ENCODE peak calls at places on chromosomes 7 and 10, in four cellular contexts. C is CD8-positive, alpha-beta T cell; K is stomach; P is HL-60. J is an unnamed sample.

GRCh38 chr7:135747366-135747765 is 1.2 kb downstream of the FAM180A start:
- DNase-seq in C (no peak), K (no peak), P (no peak), J (no peak)

GRCh38 chr10:89309646-89310045 is 7.8 kb downstream of the IFIT2 start:
- DNase-seq in C (no peak), K (no peak), P (no peak), J (no peak)

GRCh38 chr7:101169110-101169837 is 3.9 kb upstream of the VGF start:
- DNase-seq in C (no peak), K (no peak), P (no peak), J (no peak)

GRCh38 chr10:69419761-69420126 is 3.0 kb upstream of the TACR2 start:
- DNase-seq in C (no peak), K (no peak), P (no peak), J (no peak)

GRCh38 chr7:4797858-4798705 is 22.7 kb downstream of the AP5Z1 start:
- DNase-seq in C (peak), K (peak), P (peak), J (no peak)

GRCh38 chr7:655758-656157 is 70.7 kb upstream of the DNAAF5 start:
- DNase-seq in C (no peak), K (no peak), P (no peak), J (no peak)

GRCh38 chr7:74280985-74281384 is 8.2 kb upstream of the CLIP2 start:
- DNase-seq in C (no peak), K (no peak), P (no peak), J (no peak)

GRCh38 chr7:98795741-98796493 is 73.9 kb downstream of the TMEM130 start:
- DNase-seq in C (no peak), K (no peak), P (no peak), J (no peak)

GRCh38 chr7:116194115-116194514 is 16.2 kb upstream of the TES start:
- DNase-seq in C (no peak), K (no peak), P (no peak), J (no peak)

GRCh38 chr10:109343293-109343692 is 580.0 kb downstream of the XPNPEP1 start:
- DNase-seq in C (no peak), K (no peak), P (no peak), J (peak)

GRCh38 chr10:132059760-132060508 is 5.8 kb upstream of the JAKMIP3 start:
- DNase-seq in C (no peak), K (peak), P (no peak), J (no peak)

GRCh38 chr7:38932509-38933168 is 23.6 kb upstream of the VPS41 start:
- DNase-seq in C (peak), K (peak), P (peak), J (no peak)

GRCh38 chr7:23065974-23066373 is 39.6 kb upstream of the KLHL7 start:
- DNase-seq in C (no peak), K (no peak), P (no peak), J (no peak)

GRCh38 chr10:13844651-13845050 is 257.9 kb downstream of the PRPF18 start:
- DNase-seq in C (no peak), K (no peak), P (no peak), J (no peak)

GRCh38 chr7:12861070-12861469 is 173.6 kb downstream of the ARL4A start:
- DNase-seq in C (no peak), K (peak), P (no peak), J (no peak)

GRCh38 chr7:30549933-30550493 is 44.7 kb upstream of the GARS1 start:
- DNase-seq in C (no peak), K (no peak), P (peak), J (no peak)

GRCh38 chr10:3935141-3935540 is 150.1 kb upstream of the KLF6 start:
- DNase-seq in C (no peak), K (no peak), P (no peak), J (peak)

GRCh38 chr10:114684085-114684821 is 26.2 kb upstream of the ABLIM1 start:
- DNase-seq in C (no peak), K (peak), P (no peak), J (no peak)

GRCh38 chr7:135493362-135493761 is 16.5 kb downstream of the CNOT4 start:
- DNase-seq in C (no peak), K (no peak), P (no peak), J (no peak)

GRCh38 chr7:95491634-95492314 is 6.0 kb downstream of the ASB4 start:
- DNase-seq in C (no peak), K (no peak), P (no peak), J (no peak)

GRCh38 chr10:124053971-124054370 is 39.4 kb downstream of the CHST15 start:
- DNase-seq in C (no peak), K (no peak), P (no peak), J (no peak)

GRCh38 chr10:1160561-1160961 is 104.4 kb downstream of the WDR37 start:
- DNase-seq in C (no peak), K (peak), P (no peak), J (no peak)

GRCh38 chr10:110764378-110764777 is 107.3 kb upstream of the PDCD4 start:
- DNase-seq in C (no peak), K (no peak), P (no peak), J (no peak)

GRCh38 chr10:43417950-43418768 is 9.2 kb upstream of the HNRNPF start:
- DNase-seq in C (no peak), K (no peak), P (peak), J (no peak)

GRCh38 chr7:51019891-51020855 is 237.5 kb upstream of the GRB10 start:
- DNase-seq in C (no peak), K (no peak), P (no peak), J (no peak)

GRCh38 chr10:32055478-32056135 is 618 bp downstream of the KIF5B start:
- DNase-seq in C (peak), K (peak), P (peak), J (no peak)

GRCh38 chr7:102077081-102077480 is 209.6 kb upstream of the SH2B2 start:
- DNase-seq in C (no peak), K (no peak), P (no peak), J (no peak)

GRCh38 chr10:68550747-68551411 is 9.3 kb upstream of the TET1 start:
- DNase-seq in C (peak), K (peak), P (peak), J (peak)

GRCh38 chr7:51456471-51457060 is 140.0 kb upstream of the COBL start:
- DNase-seq in C (no peak), K (no peak), P (no peak), J (no peak)

GRCh38 chr7:100675581-100676350 is 2.2 kb downstream of the GNB2 start:
- DNase-seq in C (peak), K (peak), P (peak), J (peak)

GRCh38 chr7:32476816-32477648 is 13.1 kb downstream of the LSM5 start:
- DNase-seq in C (no peak), K (no peak), P (no peak), J (no peak)

GRCh38 chr7:137691566-137691965 is 155.2 kb downstream of the DGKI start:
- DNase-seq in C (no peak), K (no peak), P (no peak), J (no peak)

GRCh38 chr10:74275755-74276154 is 124.7 kb downstream of the ADK start:
- DNase-seq in C (no peak), K (no peak), P (no peak), J (no peak)

DNA sequence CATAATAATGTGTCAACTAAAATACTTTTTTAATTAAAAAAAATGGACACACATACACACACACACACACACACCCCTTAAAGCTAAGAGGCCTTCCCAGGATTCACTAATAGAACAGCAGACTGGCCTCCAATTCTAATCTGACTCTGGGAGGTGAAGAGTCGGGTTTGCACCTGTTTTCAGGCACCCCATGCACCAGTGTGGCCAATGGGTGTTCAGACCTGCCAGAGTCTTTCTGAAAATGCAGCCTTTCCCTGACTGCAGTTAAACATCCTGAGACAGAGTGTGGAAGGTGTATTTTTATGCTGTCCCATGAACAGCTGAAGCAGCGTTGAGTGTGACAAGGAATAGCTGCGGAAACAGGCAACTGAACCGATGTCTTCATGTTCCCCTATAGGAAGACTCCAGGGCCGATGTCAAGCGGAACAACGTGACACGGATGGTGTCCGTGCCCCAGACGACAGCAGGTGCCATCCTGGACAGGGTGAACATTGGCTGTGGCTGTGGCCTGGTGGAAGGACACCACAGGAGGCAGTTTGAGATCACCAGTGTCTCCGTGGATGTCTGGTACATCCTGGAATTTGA is 74.6 kb upstream of the LYZL2 start:
- DNase-seq in C (no peak), K (no peak), P (no peak), J (no peak)
- H3K4me3 ChIP-seq in C (peak), K (no peak), P (no peak), J (no peak)

GRCh38 chr7:27105161-27106122 is 3.0 kb upstream of the HOXA2 start:
- DNase-seq in C (no peak), K (no peak), P (no peak), J (no peak)

GRCh38 chr7:27106181-27106905 is 3.9 kb upstream of the HOXA2 start:
- DNase-seq in C (no peak), K (no peak), P (no peak), J (no peak)

GRCh38 chr7:27107391-27107900 is 5.0 kb upstream of the HOXA2 start:
- DNase-seq in C (no peak), K (no peak), P (no peak), J (no peak)

GRCh38 chr7:27107901-27108381 is 5.5 kb upstream of the HOXA2 start:
- DNase-seq in C (no peak), K (no peak), P (no peak), J (no peak)

DNA sequence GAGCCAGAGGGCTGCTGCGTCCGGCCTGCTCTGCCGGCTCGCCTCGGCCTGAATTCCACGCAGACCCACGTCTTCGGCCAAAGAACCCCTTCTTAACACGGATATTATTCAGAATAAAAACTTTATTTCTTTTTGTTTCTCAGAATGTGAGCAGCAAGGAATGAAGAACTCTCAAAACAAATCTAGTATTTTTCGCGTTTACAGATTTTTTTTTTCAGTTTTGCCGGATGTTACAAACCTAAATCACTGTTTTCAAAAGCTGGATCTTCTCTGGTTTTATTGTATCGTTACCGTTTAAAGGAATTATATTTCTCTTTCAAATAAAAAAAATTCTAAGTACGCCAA is 4.4 kb upstream of the HOXA2 start:
- DNase-seq in C (no peak), K (no peak), P (no peak), J (no peak)
- H3K4me3 ChIP-seq in C (no peak), K (peak), P (no peak), J (no peak)

DNA sequence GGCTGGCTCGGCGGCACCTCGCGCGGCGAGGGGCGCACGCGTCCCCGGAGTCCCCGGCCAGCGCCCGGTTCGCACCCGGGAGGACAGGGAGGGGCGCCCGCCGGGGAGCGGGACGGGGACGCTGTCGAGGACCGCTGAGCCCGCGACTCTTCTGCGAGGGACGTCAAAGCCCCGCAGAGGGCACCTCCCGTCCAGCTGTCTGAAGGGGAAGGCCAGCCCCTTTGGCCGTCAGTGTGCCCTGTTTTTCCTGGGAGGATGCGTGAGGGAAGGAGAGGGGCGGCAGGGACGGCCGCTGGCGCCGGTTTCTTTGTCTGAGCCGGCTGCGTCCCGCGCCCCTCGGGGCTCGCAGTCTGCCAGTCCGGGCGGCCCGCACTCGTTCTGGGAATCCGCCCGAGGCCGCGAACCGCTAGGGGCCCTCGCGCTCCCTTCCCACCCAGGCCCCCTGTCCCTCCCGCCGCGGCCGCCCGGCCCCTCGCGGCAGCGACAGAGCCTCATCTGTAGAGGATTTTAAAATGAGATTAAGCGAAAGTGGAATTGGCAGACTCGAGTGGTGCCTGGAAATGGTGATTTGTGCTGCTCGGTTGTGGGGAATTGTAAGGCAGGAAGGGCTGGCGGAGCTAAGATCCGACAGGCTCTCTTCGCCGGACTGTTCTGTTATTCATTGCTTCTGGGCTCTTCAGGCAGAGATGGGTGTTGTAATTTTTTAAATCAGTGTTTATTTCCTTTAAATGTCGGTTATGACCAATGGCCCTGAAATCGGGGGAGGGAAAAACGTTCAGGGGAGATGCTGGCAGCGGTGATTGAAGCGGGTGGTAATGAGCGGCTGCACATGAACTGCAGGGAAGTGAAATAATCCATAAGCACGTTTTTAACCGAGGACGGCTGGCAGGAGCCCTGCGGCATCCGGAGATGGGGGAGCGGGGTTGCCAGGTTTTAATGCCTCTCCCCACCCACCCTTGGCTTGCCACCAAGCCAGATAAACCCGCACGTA is 622 bp upstream of the RELN start:
- DNase-seq in C (no peak), K (no peak), P (no peak), J (no peak)
- H3K4me3 ChIP-seq in C (no peak), K (peak), P (no peak), J (peak)

GRCh38 chr10:113121153-113121552 is 171.1 kb downstream of the TCF7L2 start:
- DNase-seq in C (no peak), K (no peak), P (no peak), J (no peak)
- H3K4me3 ChIP-seq in C (no peak), K (no peak), P (no peak), J (no peak)

DNA sequence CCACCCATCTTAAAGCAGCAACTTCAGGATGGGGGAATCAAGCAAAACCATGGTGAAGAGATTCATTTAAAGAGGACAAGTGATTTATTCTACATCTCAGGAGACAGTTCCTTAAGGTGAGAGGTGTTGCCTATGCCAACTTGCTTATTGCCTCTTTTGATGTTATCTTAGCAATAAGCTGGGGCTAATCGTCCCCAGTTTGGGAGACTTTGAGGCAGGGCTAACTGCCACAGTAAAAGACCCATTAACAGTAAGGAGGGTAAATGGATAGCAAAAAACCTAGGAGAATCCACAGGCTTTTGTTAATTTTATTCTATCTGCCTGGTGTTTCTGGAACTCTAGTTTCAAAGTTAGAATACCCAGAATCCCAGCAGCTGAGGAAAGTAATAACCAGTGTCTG is 22.1 kb upstream of the HERPUD2 start:
- DNase-seq in C (no peak), K (no peak), P (no peak), J (no peak)
- H3K4me3 ChIP-seq in C (no peak), K (peak), P (no peak), J (peak)

GRCh38 chr7:55569269-55569663 is 3.0 kb downstream of the VOPP1 start:
- DNase-seq in C (no peak), K (no peak), P (no peak), J (no peak)

GRCh38 chr7:55571534-55572377 is 546 bp downstream of the VOPP1 start:
- DNase-seq in C (peak), K (peak), P (peak), J (no peak)

GRCh38 chr7:55569797-55570196 is 2.5 kb downstream of the VOPP1 start:
- DNase-seq in C (no peak), K (no peak), P (no peak), J (no peak)

GRCh38 chr7:55570939-55571338 is 1.4 kb downstream of the VOPP1 start:
- DNase-seq in C (no peak), K (no peak), P (no peak), J (no peak)

DNA sequence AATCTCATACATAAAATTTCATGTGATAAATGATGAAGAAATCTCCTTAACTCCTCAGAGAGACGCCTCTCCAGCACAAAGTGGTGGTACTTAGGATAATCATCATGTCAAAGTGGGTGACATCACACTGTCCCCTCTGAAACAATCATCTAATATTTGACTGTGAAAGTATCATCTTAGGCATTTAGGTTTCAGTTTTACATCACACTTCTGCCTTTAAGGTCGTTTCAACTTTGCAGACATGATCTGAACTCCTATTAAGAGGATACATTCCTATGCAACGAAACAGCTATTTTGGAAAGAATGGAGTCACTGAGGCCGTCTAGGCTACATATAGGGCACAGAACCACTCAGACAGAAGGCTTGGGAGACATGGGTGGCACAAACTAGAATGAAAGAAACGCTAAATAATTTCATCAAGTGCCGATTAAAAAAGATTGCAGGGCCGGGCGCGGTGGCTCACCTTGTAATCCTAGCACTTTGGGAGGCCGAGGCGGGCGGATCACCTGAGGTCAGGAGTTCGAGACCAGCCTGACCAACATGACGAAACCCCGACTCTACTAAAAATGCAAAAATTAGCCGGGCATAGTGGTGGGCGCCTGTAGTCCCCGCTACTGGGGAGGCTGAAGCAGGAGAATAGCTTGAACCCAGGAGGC is 2.0 kb downstream of the VOPP1 start:
- DNase-seq in C (no peak), K (no peak), P (no peak), J (no peak)
- H3K4me3 ChIP-seq in C (peak), K (peak), P (no peak), J (peak)

GRCh38 chr7:108454674-108455523 is 1.3 kb downstream of the NRCAM start:
- DNase-seq in C (no peak), K (no peak), P (no peak), J (no peak)
- H3K4me3 ChIP-seq in C (peak), K (peak), P (peak), J (peak)